ENCODE peak calls at places on chromosomes 3 and 15, in nine cellular contexts. Y is amniotic stem cell; A is kidney tubule cell; X is foreskin fibroblast; P is adipocyte; F is glomerular endothelial cell; R is fibroblast of the conjunctiva; L is central memory CD4-positive, alpha-beta T cell; B is GM04504. O is an unnamed sample.

GRCh38 chr3:159928692-159929091 is 59.9 kb upstream of the IL12A start:
- DNase-seq in Y (peak; percentile 45), A (peak; percentile 99), X (peak; percentile 99), P (peak; percentile 86), F (peak; percentile 14), R (peak; percentile 94), L (no peak), B (peak; percentile 97), O (peak; percentile 100)

GRCh38 chr3:56952846-56953245 is 107.6 kb upstream of the SPATA12 start:
- DNase-seq in Y (no peak), A (no peak), X (no peak), P (no peak), F (no peak), R (no peak), L (no peak), B (no peak), O (no peak)

GRCh38 chr3:29759443-29760033 is 478.7 kb downstream of the RBMS3 start:
- DNase-seq in Y (no peak), A (peak; percentile 69), X (peak; percentile 45), P (peak; percentile 60), F (no peak), R (peak; percentile 13), L (no peak), B (no peak), O (peak; percentile 59)

GRCh38 chr15:43749690-43750345 is 3.6 kb downstream of the PDIA3 start:
- DNase-seq in Y (no peak), A (peak; percentile 21), X (no peak), P (no peak), F (no peak), R (no peak), L (peak; percentile 81), B (no peak), O (no peak)

GRCh38 chr3:55203006-55203405 is 275.1 kb upstream of the LRTM1 start:
- DNase-seq in Y (no peak), A (peak; percentile 73), X (no peak), P (peak; percentile 34), F (no peak), R (no peak), L (no peak), B (no peak), O (peak; percentile 63)

GRCh38 chr3:130759692-130760338 is 13.2 kb upstream of the PIK3R4 start:
- DNase-seq in Y (peak; percentile 20), A (peak; percentile 65), X (peak; percentile 28), P (peak; percentile 86), F (no peak), R (peak; percentile 40), L (peak; percentile 48), B (no peak), O (peak; percentile 64)

GRCh38 chr3:100072328-100073048 is 41.8 kb downstream of the FILIP1L start:
- DNase-seq in Y (no peak), A (no peak), X (no peak), P (peak; percentile 52), F (no peak), R (no peak), L (no peak), B (no peak), O (peak; percentile 55)

GRCh38 chr3:132394334-132394733 is 23.0 kb upstream of the DNAJC13 start:
- DNase-seq in Y (no peak), A (no peak), X (peak; percentile 41), P (peak; percentile 62), F (no peak), R (peak; percentile 8), L (no peak), B (peak; percentile 43), O (peak; percentile 23)

GRCh38 chr15:51672913-51673857 is 8.1 kb upstream of the SCG3 start:
- DNase-seq in Y (no peak), A (no peak), X (no peak), P (no peak), F (no peak), R (no peak), L (no peak), B (no peak), O (peak; percentile 18)

GRCh38 chr3:8757551-8758518 is 11.6 kb downstream of the OXTR start:
- DNase-seq in Y (no peak), A (no peak), X (peak; percentile 92), P (no peak), F (no peak), R (no peak), L (no peak), B (peak; percentile 83), O (peak; percentile 33)

GRCh38 chr3:13021141-13021933 is 51.9 kb downstream of the IQSEC1 start:
- DNase-seq in Y (no peak), A (no peak), X (no peak), P (no peak), F (no peak), R (no peak), L (no peak), B (no peak), O (no peak)

GRCh38 chr3:132164469-132165092 is 129.8 kb upstream of the CPNE4 start:
- DNase-seq in Y (no peak), A (peak; percentile 40), X (peak; percentile 78), P (no peak), F (no peak), R (peak; percentile 5), L (no peak), B (no peak), O (peak; percentile 45)

O was measured in HCEC 1CT.